ENCODE peak calls at places on chromosomes 13 and 19, in five cellular contexts. One of them, this sample, is unnamed.

GRCh38 chr13:75170321-75170720 is 311.6 kb downstream of the TBC1D4 start:
- DNase-seq in H1: no peak
- DNase-seq in SK-N-SH: no peak
- DNase-seq in suprapubic skin: no peak
- DNase-seq in breast epithelium: no peak
- DNase-seq in this sample: no peak

GRCh38 chr19:45507864-45508680 is 793 bp downstream of the VASP start:
- DNase-seq in breast epithelium: peak; percentile 62
- DNase-seq in H1: peak; percentile 80
- DNase-seq in SK-N-SH: no peak
- DNase-seq in suprapubic skin: no peak
- DNase-seq in this sample: no peak

GRCh38 chr19:16897572-16898056 is 8.8 kb downstream of the F2RL3 start:
- DNase-seq in H1: no peak
- DNase-seq in suprapubic skin: no peak
- DNase-seq in breast epithelium: no peak
- DNase-seq in SK-N-SH: no peak
- DNase-seq in this sample: no peak

GRCh38 chr13:34817246-34817645 is 124.8 kb upstream of the NBEA start:
- DNase-seq in SK-N-SH: no peak
- DNase-seq in H1: no peak
- DNase-seq in breast epithelium: no peak
- DNase-seq in suprapubic skin: no peak
- DNase-seq in this sample: no peak

GRCh38 chr13:50299546-50300249 is 284.5 kb downstream of the KCNRG start:
- DNase-seq in breast epithelium: no peak
- DNase-seq in H1: no peak
- DNase-seq in suprapubic skin: no peak
- DNase-seq in SK-N-SH: no peak
- DNase-seq in this sample: no peak

GRCh38 chr13:40622761-40623160 is 43.7 kb downstream of the FOXO1 start:
- DNase-seq in suprapubic skin: no peak
- DNase-seq in H1: no peak
- DNase-seq in breast epithelium: no peak
- DNase-seq in SK-N-SH: no peak
- DNase-seq in this sample: no peak

GRCh38 chr19:48745208-48745995 is 1.3 kb downstream of the IZUMO1 start:
- DNase-seq in H1: peak; percentile 72
- DNase-seq in SK-N-SH: peak; percentile 78
- DNase-seq in breast epithelium: no peak
- DNase-seq in suprapubic skin: no peak
- DNase-seq in this sample: no peak

GRCh38 chr19:35856546-35857149 is at the start of gene KIRREL2:
- DNase-seq in suprapubic skin: no peak
- DNase-seq in SK-N-SH: peak; percentile 90
- DNase-seq in breast epithelium: no peak
- DNase-seq in H1: peak; percentile 90
- DNase-seq in this sample: no peak

GRCh38 chr19:51020988-51021651 is 1.6 kb upstream of the KLK10 start:
- DNase-seq in suprapubic skin: no peak
- DNase-seq in breast epithelium: peak; percentile 48
- DNase-seq in SK-N-SH: peak; percentile 54
- DNase-seq in H1: no peak
- DNase-seq in this sample: no peak

GRCh38 chr13:92379371-92379770 is 847.2 kb upstream of the GPC6 start:
- DNase-seq in suprapubic skin: no peak
- DNase-seq in H1: no peak
- DNase-seq in SK-N-SH: no peak
- DNase-seq in breast epithelium: no peak
- DNase-seq in this sample: no peak

GRCh38 chr13:43444085-43444484 is 342.7 kb downstream of the ENOX1 start:
- DNase-seq in breast epithelium: no peak
- DNase-seq in SK-N-SH: no peak
- DNase-seq in suprapubic skin: no peak
- DNase-seq in H1: no peak
- DNase-seq in this sample: no peak

GRCh38 chr13:96141032-96141431 is 51.1 kb downstream of the HS6ST3 start:
- DNase-seq in suprapubic skin: no peak
- DNase-seq in SK-N-SH: no peak
- DNase-seq in H1: no peak
- DNase-seq in breast epithelium: no peak
- DNase-seq in this sample: no peak

GRCh38 chr19:9054768-9055167 is 32.1 kb upstream of the OR1M1 start:
- DNase-seq in breast epithelium: peak; percentile 28
- DNase-seq in H1: peak; percentile 54
- DNase-seq in SK-N-SH: no peak
- DNase-seq in suprapubic skin: no peak
- DNase-seq in this sample: no peak

GRCh38 chr19:13441810-13442512 is 64.3 kb downstream of the CACNA1A start:
- DNase-seq in H1: peak; percentile 85
- DNase-seq in SK-N-SH: no peak
- DNase-seq in breast epithelium: no peak
- DNase-seq in suprapubic skin: no peak
- DNase-seq in this sample: no peak

GRCh38 chr13:30376426-30377311 is 45.6 kb upstream of the UBE2L5 start:
- DNase-seq in suprapubic skin: no peak
- DNase-seq in H1: no peak
- DNase-seq in breast epithelium: no peak
- DNase-seq in SK-N-SH: no peak
- DNase-seq in this sample: no peak

GRCh38 chr19:28727133-28727834 is 485.7 kb downstream of the UQCRFS1 start:
- DNase-seq in SK-N-SH: peak; percentile 65
- DNase-seq in H1: peak; percentile 88
- DNase-seq in suprapubic skin: no peak
- DNase-seq in breast epithelium: no peak
- DNase-seq in this sample: no peak

GRCh38 chr13:80361883-80362327 is 21.0 kb upstream of the SPRY2 start:
- DNase-seq in breast epithelium: no peak
- DNase-seq in SK-N-SH: no peak
- DNase-seq in suprapubic skin: no peak
- DNase-seq in H1: no peak
- DNase-seq in this sample: no peak

GRCh38 chr19:49807888-49808675 is 5.0 kb downstream of the FUZ start:
- DNase-seq in SK-N-SH: no peak
- DNase-seq in suprapubic skin: no peak
- DNase-seq in breast epithelium: no peak
- DNase-seq in H1: no peak
- DNase-seq in this sample: no peak

GRCh38 chr19:49811328-49811727 is 1.8 kb downstream of the FUZ start:
- DNase-seq in SK-N-SH: no peak
- DNase-seq in H1: no peak
- DNase-seq in suprapubic skin: no peak
- DNase-seq in breast epithelium: no peak
- DNase-seq in this sample: no peak

GRCh38 chr19:49809987-49810389 is 3.1 kb downstream of the FUZ start:
- DNase-seq in SK-N-SH: no peak
- DNase-seq in H1: no peak
- DNase-seq in suprapubic skin: no peak
- DNase-seq in breast epithelium: no peak
- DNase-seq in this sample: no peak

GRCh38 chr19:49808762-49809154 is 4.3 kb downstream of the FUZ start:
- DNase-seq in breast epithelium: peak; percentile 90
- DNase-seq in SK-N-SH: peak; percentile 99
- DNase-seq in H1: peak; percentile 99
- DNase-seq in suprapubic skin: peak; percentile 99
- DNase-seq in this sample: peak; percentile 97

DNA sequence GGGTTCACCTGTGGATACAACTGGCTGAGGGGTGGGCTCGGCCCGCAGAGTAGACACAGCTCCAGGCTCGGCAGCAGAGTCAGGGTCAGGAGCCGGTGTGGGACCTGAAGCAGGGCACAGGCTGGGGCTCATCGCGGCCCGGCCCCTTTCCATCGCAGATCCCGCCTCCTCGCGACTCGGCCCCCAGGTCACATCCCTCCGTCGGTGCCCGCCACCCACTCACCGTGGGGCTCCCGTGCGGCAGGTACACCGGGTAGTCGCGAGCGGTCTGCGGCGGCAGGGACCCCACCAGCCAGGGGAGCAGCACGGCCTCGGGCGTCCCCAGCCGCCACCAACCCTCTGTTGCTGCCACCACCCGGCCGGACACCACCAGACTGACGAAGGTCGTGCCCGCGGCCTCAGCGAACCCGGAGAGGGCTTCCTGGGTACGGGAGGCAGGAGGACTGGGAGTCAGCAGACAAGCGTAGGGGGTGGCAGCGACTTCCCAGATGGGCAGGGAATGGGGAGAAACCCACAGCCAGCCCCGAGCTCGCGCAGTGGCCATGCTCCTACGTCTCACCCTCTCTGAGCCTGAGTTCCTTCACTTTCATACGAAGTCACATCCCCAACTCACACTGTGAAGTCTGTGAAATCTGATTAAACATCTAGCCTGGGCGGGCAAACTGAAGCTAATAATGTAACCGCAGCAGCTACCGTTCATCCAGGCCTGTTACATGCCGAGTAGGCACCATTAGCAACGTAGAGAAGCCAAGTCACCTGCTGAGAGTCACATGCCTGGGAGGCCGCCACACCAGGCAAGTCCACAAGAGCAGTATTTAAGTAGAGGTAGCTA is 3.7 kb downstream of the FUZ start:
- DNase-seq in suprapubic skin: peak; percentile 86
- DNase-seq in SK-N-SH: peak; percentile 79
- DNase-seq in breast epithelium: peak; percentile 51
- DNase-seq in H1: peak; percentile 82
- DNase-seq in this sample: no peak
- TF ChIP-seq POLR2AphosphoS5 in suprapubic skin: no peak
- TF ChIP-seq POLR2AphosphoS5 in SK-N-SH: no peak
- TF ChIP-seq POLR2AphosphoS5 in breast epithelium: no peak
- TF ChIP-seq POLR2AphosphoS5 in H1: no peak
- TF ChIP-seq POLR2AphosphoS5 in this sample: peak; percentile 30

GRCh38 chr19:38736036-38736412 is 8.2 kb downstream of the CAPN12 start:
- DNase-seq in suprapubic skin: no peak
- DNase-seq in H1: peak; percentile 77
- DNase-seq in SK-N-SH: peak; percentile 77
- DNase-seq in breast epithelium: peak; percentile 70
- DNase-seq in this sample: no peak
- TF ChIP-seq POLR2AphosphoS5 in suprapubic skin: no peak
- TF ChIP-seq POLR2AphosphoS5 in H1: no peak
- TF ChIP-seq POLR2AphosphoS5 in SK-N-SH: no peak
- TF ChIP-seq POLR2AphosphoS5 in breast epithelium: no peak
- TF ChIP-seq POLR2AphosphoS5 in this sample: no peak

GRCh38 chr19:40608957-40609356 is 7.8 kb downstream of the LTBP4 start:
- DNase-seq in breast epithelium: no peak
- DNase-seq in H1: no peak
- DNase-seq in suprapubic skin: no peak
- DNase-seq in SK-N-SH: no peak
- DNase-seq in this sample: no peak

GRCh38 chr19:40611096-40611495 is 9.9 kb downstream of the LTBP4 start:
- DNase-seq in breast epithelium: no peak
- DNase-seq in suprapubic skin: no peak
- DNase-seq in H1: no peak
- DNase-seq in SK-N-SH: no peak
- DNase-seq in this sample: no peak

GRCh38 chr19:40610396-40611064 is 9.4 kb downstream of the LTBP4 start:
- DNase-seq in breast epithelium: peak; percentile 70
- DNase-seq in H1: no peak
- DNase-seq in suprapubic skin: peak; percentile 90
- DNase-seq in SK-N-SH: peak; percentile 90
- DNase-seq in this sample: no peak

GRCh38 chr19:40607898-40608621 is 6.9 kb downstream of the LTBP4 start:
- DNase-seq in suprapubic skin: no peak
- DNase-seq in H1: no peak
- DNase-seq in SK-N-SH: no peak
- DNase-seq in breast epithelium: no peak
- DNase-seq in this sample: no peak

GRCh38 chr19:40609561-40610395 is 8.6 kb downstream of the LTBP4 start:
- DNase-seq in SK-N-SH: peak; percentile 99
- DNase-seq in suprapubic skin: peak; percentile 98
- DNase-seq in breast epithelium: peak; percentile 88
- DNase-seq in H1: peak; percentile 99
- DNase-seq in this sample: peak; percentile 98
- TF ChIP-seq POLR2AphosphoS5 in SK-N-SH: peak; percentile 22
- TF ChIP-seq POLR2AphosphoS5 in suprapubic skin: no peak
- TF ChIP-seq POLR2AphosphoS5 in breast epithelium: no peak
- TF ChIP-seq POLR2AphosphoS5 in H1: no peak
- TF ChIP-seq POLR2AphosphoS5 in this sample: peak; percentile 80

GRCh38 chr19:42075364-42075615 is 676 bp upstream of the ZNF574 start:
- DNase-seq in H1: no peak
- DNase-seq in SK-N-SH: no peak
- DNase-seq in breast epithelium: no peak
- DNase-seq in suprapubic skin: no peak
- DNase-seq in this sample: no peak
- TF ChIP-seq POLR2AphosphoS5 in H1: no peak
- TF ChIP-seq POLR2AphosphoS5 in SK-N-SH: no peak
- TF ChIP-seq POLR2AphosphoS5 in breast epithelium: no peak
- TF ChIP-seq POLR2AphosphoS5 in suprapubic skin: no peak
- TF ChIP-seq POLR2AphosphoS5 in this sample: no peak

This sample was measured in esophagus muscularis mucosa.